ENCODE peak calls at places on chromosomes 16 and 17, in ten cellular contexts. One of them, this sample, is unnamed.

GRCh38 chr16:22217890-22218730 is 12.0 kb downstream of the EEF2K start:
- DNase-seq in heart right ventricle: peak; percentile 46
- DNase-seq in mammary epithelial cell: no peak
- DNase-seq in BE2C: no peak
- DNase-seq in lung: no peak
- DNase-seq in tibial artery: peak; percentile 86
- DNase-seq in endothelial cell of umbilical vein: no peak
- DNase-seq in thoracic aorta: no peak
- DNase-seq in sigmoid colon: peak; percentile 82
- DNase-seq in cardiac muscle cell: no peak
- DNase-seq in this sample: no peak

GRCh38 chr17:38441429-38442061 is 13.3 kb downstream of the ARHGAP23 start:
- DNase-seq in tibial artery: no peak
- DNase-seq in cardiac muscle cell: no peak
- DNase-seq in heart right ventricle: peak; percentile 51
- DNase-seq in lung: no peak
- DNase-seq in endothelial cell of umbilical vein: no peak
- DNase-seq in thoracic aorta: no peak
- DNase-seq in BE2C: no peak
- DNase-seq in mammary epithelial cell: no peak
- DNase-seq in sigmoid colon: no peak
- DNase-seq in this sample: no peak

GRCh38 chr16:780296-780695 is 7.9 kb downstream of the RPUSD1 start:
- DNase-seq in thoracic aorta: no peak
- DNase-seq in tibial artery: no peak
- DNase-seq in lung: no peak
- DNase-seq in BE2C: no peak
- DNase-seq in cardiac muscle cell: no peak
- DNase-seq in heart right ventricle: no peak
- DNase-seq in endothelial cell of umbilical vein: no peak
- DNase-seq in mammary epithelial cell: no peak
- DNase-seq in sigmoid colon: no peak
- DNase-seq in this sample: no peak

GRCh38 chr17:17679748-17680147 is 1.5 kb upstream of the RAI1 start:
- DNase-seq in thoracic aorta: no peak
- DNase-seq in BE2C: no peak
- DNase-seq in lung: no peak
- DNase-seq in sigmoid colon: no peak
- DNase-seq in tibial artery: no peak
- DNase-seq in heart right ventricle: no peak
- DNase-seq in mammary epithelial cell: no peak
- DNase-seq in endothelial cell of umbilical vein: no peak
- DNase-seq in cardiac muscle cell: no peak
- DNase-seq in this sample: no peak

GRCh38 chr17:76353004-76353598 is 615 bp downstream of the PRPSAP1 start:
- DNase-seq in endothelial cell of umbilical vein: peak; percentile 43
- DNase-seq in thoracic aorta: no peak
- DNase-seq in mammary epithelial cell: peak; percentile 47
- DNase-seq in sigmoid colon: peak; percentile 68
- DNase-seq in tibial artery: peak; percentile 66
- DNase-seq in cardiac muscle cell: no peak
- DNase-seq in lung: no peak
- DNase-seq in BE2C: peak; percentile 25
- DNase-seq in heart right ventricle: peak; percentile 33
- DNase-seq in this sample: peak; percentile 39

GRCh38 chr16:1260101-1260670 is 4.3 kb downstream of the TPSD1 start:
- DNase-seq in tibial artery: no peak
- DNase-seq in lung: no peak
- DNase-seq in cardiac muscle cell: no peak
- DNase-seq in BE2C: no peak
- DNase-seq in sigmoid colon: no peak
- DNase-seq in endothelial cell of umbilical vein: no peak
- DNase-seq in mammary epithelial cell: no peak
- DNase-seq in thoracic aorta: no peak
- DNase-seq in heart right ventricle: no peak
- DNase-seq in this sample: no peak

GRCh38 chr17:66678827-66679226 is 156.1 kb upstream of the CACNG5 start:
- DNase-seq in heart right ventricle: no peak
- DNase-seq in thoracic aorta: no peak
- DNase-seq in lung: no peak
- DNase-seq in mammary epithelial cell: no peak
- DNase-seq in sigmoid colon: no peak
- DNase-seq in endothelial cell of umbilical vein: no peak
- DNase-seq in BE2C: no peak
- DNase-seq in cardiac muscle cell: no peak
- DNase-seq in tibial artery: no peak
- DNase-seq in this sample: no peak

GRCh38 chr17:9811086-9811485 is 10.8 kb downstream of the GSG1L2 start:
- DNase-seq in BE2C: no peak
- DNase-seq in mammary epithelial cell: no peak
- DNase-seq in sigmoid colon: no peak
- DNase-seq in cardiac muscle cell: no peak
- DNase-seq in tibial artery: no peak
- DNase-seq in heart right ventricle: no peak
- DNase-seq in thoracic aorta: no peak
- DNase-seq in endothelial cell of umbilical vein: no peak
- DNase-seq in lung: no peak
- DNase-seq in this sample: no peak

GRCh38 chr17:64420143-64420670 is 28.7 kb upstream of the MILR1 start:
- DNase-seq in thoracic aorta: no peak
- DNase-seq in mammary epithelial cell: peak; percentile 68
- DNase-seq in sigmoid colon: no peak
- DNase-seq in tibial artery: no peak
- DNase-seq in lung: no peak
- DNase-seq in BE2C: peak; percentile 32
- DNase-seq in endothelial cell of umbilical vein: peak; percentile 76
- DNase-seq in cardiac muscle cell: peak; percentile 88
- DNase-seq in heart right ventricle: no peak
- DNase-seq in this sample: peak; percentile 29

GRCh38 chr17:6936370-6937028 is 59.4 kb upstream of the ALOX12 start:
- DNase-seq in endothelial cell of umbilical vein: peak; percentile 38
- DNase-seq in heart right ventricle: no peak
- DNase-seq in BE2C: peak; percentile 13
- DNase-seq in thoracic aorta: no peak
- DNase-seq in lung: peak; percentile 40
- DNase-seq in mammary epithelial cell: no peak
- DNase-seq in cardiac muscle cell: peak; percentile 21
- DNase-seq in sigmoid colon: peak; percentile 74
- DNase-seq in tibial artery: no peak
- DNase-seq in this sample: no peak

DNA sequence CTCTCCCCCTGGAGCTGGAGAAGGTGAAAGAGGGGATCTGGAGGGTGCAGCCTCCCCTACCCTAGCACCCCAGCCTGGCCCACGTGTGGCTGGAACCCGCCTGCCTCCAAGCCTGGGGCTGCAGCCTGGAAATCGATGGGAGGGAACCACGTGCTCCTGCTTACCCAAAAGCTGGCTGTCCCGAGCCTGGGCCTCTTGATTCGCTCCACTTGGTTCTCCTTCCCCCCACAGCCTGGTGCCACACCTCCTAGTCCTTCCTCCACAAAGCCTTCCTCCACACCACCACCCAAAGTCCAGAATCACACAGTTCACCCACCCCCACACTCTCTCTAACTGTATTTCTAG is 29.3 kb downstream of the CFAP20 start:
- DNase-seq in tibial artery: no peak
- DNase-seq in thoracic aorta: no peak
- DNase-seq in BE2C: no peak
- DNase-seq in sigmoid colon: peak; percentile 30
- DNase-seq in heart right ventricle: no peak
- DNase-seq in endothelial cell of umbilical vein: no peak
- DNase-seq in lung: no peak
- DNase-seq in cardiac muscle cell: no peak
- DNase-seq in mammary epithelial cell: no peak
- DNase-seq in this sample: no peak
- H3K4me1 ChIP-seq in tibial artery: no peaks in the 10 kb centered on the region
- H3K4me1 ChIP-seq in thoracic aorta: no peaks in the 10 kb centered on the region
- H3K4me1 ChIP-seq in BE2C: peaks cover 4% of the 10 kb centered on the region
- H3K4me1 ChIP-seq in sigmoid colon: no peaks in the 10 kb centered on the region
- H3K4me1 ChIP-seq in heart right ventricle: no peaks in the 10 kb centered on the region
- H3K4me1 ChIP-seq in endothelial cell of umbilical vein: no peaks in the 10 kb centered on the region
- H3K4me1 ChIP-seq in lung: peaks cover 7% of the 10 kb centered on the region
- H3K4me1 ChIP-seq in cardiac muscle cell: peaks cover 31% of the 10 kb centered on the region
- H3K4me1 ChIP-seq in mammary epithelial cell: peaks cover 4% of the 10 kb centered on the region
- H3K4me1 ChIP-seq in this sample: peaks cover 18% of the 10 kb centered on the region

GRCh38 chr17:27488263-27488662 is 32.0 kb downstream of the KSR1 start:
- DNase-seq in tibial artery: no peak
- DNase-seq in endothelial cell of umbilical vein: peak; percentile 13
- DNase-seq in cardiac muscle cell: peak; percentile 46
- DNase-seq in mammary epithelial cell: no peak
- DNase-seq in BE2C: no peak
- DNase-seq in heart right ventricle: no peak
- DNase-seq in thoracic aorta: no peak
- DNase-seq in lung: no peak
- DNase-seq in sigmoid colon: no peak
- DNase-seq in this sample: no peak

GRCh38 chr17:27491713-27492190 is 35.5 kb downstream of the KSR1 start:
- DNase-seq in thoracic aorta: no peak
- DNase-seq in tibial artery: no peak
- DNase-seq in heart right ventricle: no peak
- DNase-seq in endothelial cell of umbilical vein: no peak
- DNase-seq in cardiac muscle cell: no peak
- DNase-seq in lung: no peak
- DNase-seq in sigmoid colon: no peak
- DNase-seq in mammary epithelial cell: no peak
- DNase-seq in BE2C: no peak
- DNase-seq in this sample: peak; percentile 38

GRCh38 chr17:27492470-27492869 is 36.2 kb downstream of the KSR1 start:
- DNase-seq in mammary epithelial cell: no peak
- DNase-seq in endothelial cell of umbilical vein: no peak
- DNase-seq in sigmoid colon: no peak
- DNase-seq in tibial artery: no peak
- DNase-seq in thoracic aorta: no peak
- DNase-seq in heart right ventricle: no peak
- DNase-seq in BE2C: no peak
- DNase-seq in lung: no peak
- DNase-seq in cardiac muscle cell: no peak
- DNase-seq in this sample: no peak

GRCh38 chr17:27489045-27489715 is 32.9 kb downstream of the KSR1 start:
- DNase-seq in endothelial cell of umbilical vein: no peak
- DNase-seq in cardiac muscle cell: peak; percentile 84
- DNase-seq in lung: peak; percentile 79
- DNase-seq in sigmoid colon: peak; percentile 87
- DNase-seq in tibial artery: peak; percentile 87
- DNase-seq in mammary epithelial cell: peak; percentile 35
- DNase-seq in thoracic aorta: no peak
- DNase-seq in heart right ventricle: peak; percentile 80
- DNase-seq in BE2C: no peak
- DNase-seq in this sample: no peak

GRCh38 chr17:27490391-27490790 is 34.1 kb downstream of the KSR1 start:
- DNase-seq in cardiac muscle cell: no peak
- DNase-seq in thoracic aorta: no peak
- DNase-seq in BE2C: no peak
- DNase-seq in lung: no peak
- DNase-seq in sigmoid colon: no peak
- DNase-seq in mammary epithelial cell: no peak
- DNase-seq in tibial artery: no peak
- DNase-seq in endothelial cell of umbilical vein: no peak
- DNase-seq in heart right ventricle: no peak
- DNase-seq in this sample: no peak
- H3K4me1 ChIP-seq in cardiac muscle cell: peaks cover 21% of the 10 kb centered on the region
- H3K4me1 ChIP-seq in thoracic aorta: peaks cover 12% of the 10 kb centered on the region
- H3K4me1 ChIP-seq in BE2C: no peaks in the 10 kb centered on the region
- H3K4me1 ChIP-seq in lung: peaks cover 21% of the 10 kb centered on the region
- H3K4me1 ChIP-seq in sigmoid colon: peaks cover 53% of the 10 kb centered on the region
- H3K4me1 ChIP-seq in mammary epithelial cell: peaks cover 15% of the 10 kb centered on the region
- H3K4me1 ChIP-seq in tibial artery: peaks cover 39% of the 10 kb centered on the region
- H3K4me1 ChIP-seq in endothelial cell of umbilical vein: peaks cover 6% of the 10 kb centered on the region
- H3K4me1 ChIP-seq in heart right ventricle: peaks cover 15% of the 10 kb centered on the region
- H3K4me1 ChIP-seq in this sample: peaks cover 8% of the 10 kb centered on the region

DNA sequence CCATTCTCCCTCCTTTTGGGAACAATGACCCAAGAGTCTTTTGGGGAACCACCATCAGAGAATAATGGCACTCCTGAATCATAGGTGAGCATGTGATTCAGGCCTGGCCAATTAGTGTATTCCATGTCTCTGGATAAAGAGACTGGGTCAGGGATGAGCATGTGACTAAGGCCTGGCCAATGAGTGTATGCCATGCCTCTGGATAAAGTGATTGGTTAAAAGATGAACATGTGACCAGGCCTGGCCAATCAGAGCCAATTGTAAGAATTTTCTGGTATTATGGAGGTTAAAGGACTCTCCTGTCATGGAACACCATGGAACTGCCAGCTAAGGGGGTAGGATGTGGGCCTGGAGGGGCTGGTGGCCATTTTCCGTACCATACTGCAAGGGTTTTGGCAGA is 194.3 kb downstream of the C16orf78 start:
- DNase-seq in mammary epithelial cell: no peak
- DNase-seq in heart right ventricle: no peak
- DNase-seq in lung: no peak
- DNase-seq in thoracic aorta: no peak
- DNase-seq in sigmoid colon: no peak
- DNase-seq in endothelial cell of umbilical vein: no peak
- DNase-seq in cardiac muscle cell: no peak
- DNase-seq in tibial artery: no peak
- DNase-seq in BE2C: no peak
- DNase-seq in this sample: no peak
- H3K4me1 ChIP-seq in mammary epithelial cell: no peaks in the 10 kb centered on the region
- H3K4me1 ChIP-seq in heart right ventricle: no peaks in the 10 kb centered on the region
- H3K4me1 ChIP-seq in lung: peaks cover 3% of the 10 kb centered on the region
- H3K4me1 ChIP-seq in thoracic aorta: no peaks in the 10 kb centered on the region
- H3K4me1 ChIP-seq in sigmoid colon: peaks cover 10% of the 10 kb centered on the region
- H3K4me1 ChIP-seq in endothelial cell of umbilical vein: no peaks in the 10 kb centered on the region
- H3K4me1 ChIP-seq in cardiac muscle cell: peaks cover 3% of the 10 kb centered on the region
- H3K4me1 ChIP-seq in tibial artery: no peaks in the 10 kb centered on the region
- H3K4me1 ChIP-seq in BE2C: no peaks in the 10 kb centered on the region
- H3K4me1 ChIP-seq in this sample: peaks cover 26% of the 10 kb centered on the region

GRCh38 chr17:81398170-81398854 is 3.1 kb downstream of the BAHCC1 start:
- DNase-seq in cardiac muscle cell: peak; percentile 73
- DNase-seq in sigmoid colon: no peak
- DNase-seq in mammary epithelial cell: peak; percentile 56
- DNase-seq in heart right ventricle: no peak
- DNase-seq in tibial artery: no peak
- DNase-seq in lung: no peak
- DNase-seq in thoracic aorta: no peak
- DNase-seq in endothelial cell of umbilical vein: peak; percentile 51
- DNase-seq in BE2C: no peak
- DNase-seq in this sample: no peak

GRCh38 chr17:81397314-81398169 is 2.3 kb downstream of the BAHCC1 start:
- DNase-seq in mammary epithelial cell: peak; percentile 72
- DNase-seq in endothelial cell of umbilical vein: peak; percentile 65
- DNase-seq in BE2C: peak; percentile 78
- DNase-seq in lung: no peak
- DNase-seq in sigmoid colon: no peak
- DNase-seq in heart right ventricle: no peak
- DNase-seq in tibial artery: no peak
- DNase-seq in thoracic aorta: no peak
- DNase-seq in cardiac muscle cell: peak; percentile 74
- DNase-seq in this sample: peak; percentile 91

GRCh38 chr17:81399481-81400153 is 4.4 kb downstream of the BAHCC1 start:
- DNase-seq in BE2C: no peak
- DNase-seq in cardiac muscle cell: no peak
- DNase-seq in mammary epithelial cell: no peak
- DNase-seq in heart right ventricle: no peak
- DNase-seq in endothelial cell of umbilical vein: no peak
- DNase-seq in tibial artery: no peak
- DNase-seq in thoracic aorta: no peak
- DNase-seq in lung: no peak
- DNase-seq in sigmoid colon: no peak
- DNase-seq in this sample: peak; percentile 58

GRCh38 chr17:81400154-81400938 is 5.1 kb downstream of the BAHCC1 start:
- DNase-seq in lung: no peak
- DNase-seq in mammary epithelial cell: peak; percentile 43
- DNase-seq in sigmoid colon: no peak
- DNase-seq in cardiac muscle cell: peak; percentile 79
- DNase-seq in heart right ventricle: peak; percentile 62
- DNase-seq in BE2C: no peak
- DNase-seq in thoracic aorta: no peak
- DNase-seq in tibial artery: no peak
- DNase-seq in endothelial cell of umbilical vein: peak; percentile 67
- DNase-seq in this sample: no peak

GRCh38 chr17:81398855-81399451 is 3.7 kb downstream of the BAHCC1 start:
- DNase-seq in cardiac muscle cell: peak; percentile 46
- DNase-seq in heart right ventricle: no peak
- DNase-seq in sigmoid colon: no peak
- DNase-seq in mammary epithelial cell: no peak
- DNase-seq in endothelial cell of umbilical vein: peak; percentile 39
- DNase-seq in thoracic aorta: no peak
- DNase-seq in lung: no peak
- DNase-seq in BE2C: no peak
- DNase-seq in tibial artery: no peak
- DNase-seq in this sample: no peak
- H3K4me1 ChIP-seq in cardiac muscle cell: peaks cover 48% of the 10 kb centered on the region
- H3K4me1 ChIP-seq in heart right ventricle: peaks cover 32% of the 10 kb centered on the region
- H3K4me1 ChIP-seq in sigmoid colon: peaks cover 52% of the 10 kb centered on the region
- H3K4me1 ChIP-seq in mammary epithelial cell: peaks cover 33% of the 10 kb centered on the region
- H3K4me1 ChIP-seq in endothelial cell of umbilical vein: peaks cover 31% of the 10 kb centered on the region
- H3K4me1 ChIP-seq in thoracic aorta: peaks cover 22% of the 10 kb centered on the region
- H3K4me1 ChIP-seq in lung: peaks cover 9% of the 10 kb centered on the region
- H3K4me1 ChIP-seq in BE2C: peaks cover 22% of the 10 kb centered on the region
- H3K4me1 ChIP-seq in tibial artery: peaks cover 44% of the 10 kb centered on the region
- H3K4me1 ChIP-seq in this sample: peaks cover 12% of the 10 kb centered on the region

This sample was measured in SJCRH30.